ENCODE peak calls at places on chromosomes 6 and 20, in seven cellular contexts. P is IMR-90, L is neuronal stem cell, G is mesenchymal stem cell, E is trophoblast cell, H is H1, N is mesendoderm. Q is an unnamed sample.

GRCh38 chr20:62995898-62996595 is 10.7 kb downstream of the BHLHE23 start:
- DNase-seq in L (no peak), H (no peak), N (no peak), G (no peak), P (no peak), E (no peak), Q (no peak)

GRCh38 chr6:43143235-43144124 is 27.6 kb upstream of the SRF start:
- DNase-seq in G (peak; percentile 88), H (peak; percentile 96), E (peak; percentile 94), L (peak; percentile 81), N (peak; percentile 96), P (peak; percentile 91), Q (peak; percentile 96)

GRCh38 chr6:108484016-108484415 is 76.7 kb upstream of the FOXO3 start:
- DNase-seq in N (no peak), G (no peak), L (no peak), H (no peak), E (no peak), P (no peak), Q (no peak)

GRCh38 chr20:36792422-36792821 is 18.9 kb upstream of the DSN1 start:
- DNase-seq in L (peak; percentile 61), E (peak; percentile 84), N (peak; percentile 94), H (no peak), P (peak; percentile 72), G (peak; percentile 81), Q (peak; percentile 84)

GRCh38 chr6:41441598-41442205 is 104.5 kb upstream of the FOXP4 start:
- DNase-seq in P (no peak), G (no peak), L (no peak), H (no peak), E (no peak), N (no peak), Q (no peak)

GRCh38 chr6:112651239-112651638 is 304.1 kb downstream of the RFPL4B start:
- DNase-seq in N (peak; percentile 51), E (no peak), L (no peak), H (no peak), P (no peak), G (no peak), Q (no peak)

GRCh38 chr6:6612308-6612707 is 23.8 kb downstream of the LY86 start:
- DNase-seq in N (no peak), G (no peak), P (no peak), L (no peak), E (no peak), H (no peak), Q (no peak)

GRCh38 chr6:133774356-133774755 is 114.6 kb upstream of the TCF21 start:
- DNase-seq in G (peak; percentile 68), P (peak; percentile 75), L (no peak), H (no peak), N (no peak), E (no peak), Q (no peak)

GRCh38 chr6:2958331-2958711 is 13.0 kb downstream of the SERPINB6 start:
- DNase-seq in P (no peak), E (no peak), N (no peak), G (no peak), L (no peak), H (no peak), Q (no peak)

GRCh38 chr6:142883011-142883410 is 62.0 kb downstream of the HIVEP2 start:
- DNase-seq in E (no peak), N (peak; percentile 77), P (peak; percentile 67), H (no peak), G (no peak), L (no peak), Q (no peak)

GRCh38 chr20:61766921-61767610 is 298.6 kb downstream of the TAF4 start:
- DNase-seq in L (no peak), N (no peak), P (no peak), E (no peak), G (no peak), H (no peak), Q (no peak)

GRCh38 chr6:39452306-39452705 is 129.8 kb upstream of the KCNK16 start:
- DNase-seq in P (peak; percentile 3), H (no peak), G (peak; percentile 78), L (no peak), E (no peak), N (no peak), Q (no peak)

GRCh38 chr20:11261533-11262000 is 587.8 kb upstream of the JAG1 start:
- DNase-seq in N (peak; percentile 14), G (peak; percentile 66), H (no peak), P (peak; percentile 95), L (no peak), E (no peak), Q (no peak)

GRCh38 chr20:47282864-47283263 is 73.6 kb downstream of the ZMYND8 start:
- DNase-seq in L (no peak), P (no peak), E (no peak), G (no peak), N (no peak), H (no peak), Q (no peak)

GRCh38 chr20:48531505-48531904 is 296.3 kb downstream of the PREX1 start:
- DNase-seq in G (no peak), H (no peak), P (no peak), N (no peak), L (no peak), E (no peak), Q (no peak)

GRCh38 chr6:147538821-147539220 is 30.3 kb downstream of the SAMD5 start:
- DNase-seq in P (no peak), H (no peak), G (no peak), L (no peak), E (no peak), N (no peak), Q (no peak)

GRCh38 chr6:44738652-44739141 is 351.2 kb downstream of the CDC5L start:
- DNase-seq in G (peak; percentile 59), L (no peak), E (peak; percentile 58), N (peak; percentile 49), H (no peak), P (peak; percentile 16), Q (no peak)

GRCh38 chr6:56582246-56582645 is 60.4 kb downstream of the DST start:
- DNase-seq in H (no peak), G (no peak), L (no peak), P (no peak), N (no peak), E (no peak), Q (no peak)

GRCh38 chr20:46131396-46131795 is 13.3 kb downstream of the CD40 start:
- DNase-seq in E (no peak), H (no peak), L (no peak), N (no peak), G (no peak), P (peak; percentile 5), Q (no peak)

GRCh38 chr6:108635505-108636226 is 74.9 kb downstream of the FOXO3 start:
- DNase-seq in H (no peak), P (no peak), E (no peak), L (no peak), N (no peak), G (peak; percentile 29), Q (no peak)

GRCh38 chr6:16130932-16131387 is 2.1 kb downstream of the MYLIP start:
- DNase-seq in N (peak; percentile 94), E (no peak), G (peak; percentile 91), L (peak; percentile 14), P (peak; percentile 83), H (no peak), Q (no peak)

DNA sequence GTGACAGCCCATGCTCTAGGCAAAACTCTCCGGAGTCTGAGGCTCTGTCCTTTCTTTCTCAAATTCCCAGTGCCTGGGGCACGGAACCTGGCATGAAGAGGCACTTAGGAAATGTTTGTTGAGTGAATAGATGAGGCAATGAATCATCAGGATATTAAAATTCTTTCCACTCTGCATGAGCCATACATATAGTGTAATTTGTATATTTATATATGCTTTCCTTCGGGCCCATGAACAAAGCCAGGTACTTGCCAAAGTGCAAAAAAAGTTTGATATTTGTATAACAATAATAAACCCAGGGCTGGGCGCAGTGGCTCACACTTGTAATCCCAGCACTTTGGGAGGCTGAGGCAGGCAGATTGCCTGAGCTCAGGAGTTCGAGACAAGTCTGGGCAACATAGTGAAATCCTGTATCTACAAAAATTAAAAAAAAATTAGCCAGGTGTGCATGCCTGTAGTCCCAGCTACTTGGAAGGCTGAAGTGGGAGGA is 212.3 kb upstream of the ZNF217 start:
- DNase-seq in N (no peak), E (peak; percentile 71), H (no peak), L (no peak), G (peak; percentile 67), P (peak; percentile 81), Q (no peak)
- H3K18ac ChIP-seq in N (no peak overlapping the region), E (no peak overlapping the region), H (no peak overlapping the region), L (no peak overlapping the region), G (no peak overlapping the region), P (peak overlapping the region; percentile 36), Q (no peak overlapping the region)

GRCh38 chr6:12058164-12058926 is 46.2 kb downstream of the HIVEP1 start:
- DNase-seq in L (no peak), E (no peak), G (no peak), H (no peak), N (no peak), P (no peak), Q (no peak)
- H3K18ac ChIP-seq in L (no peak overlapping the region), E (no peak overlapping the region), G (no peak overlapping the region), H (no peak overlapping the region), N (no peak overlapping the region), P (no peak overlapping the region), Q (no peak overlapping the region)

DNA sequence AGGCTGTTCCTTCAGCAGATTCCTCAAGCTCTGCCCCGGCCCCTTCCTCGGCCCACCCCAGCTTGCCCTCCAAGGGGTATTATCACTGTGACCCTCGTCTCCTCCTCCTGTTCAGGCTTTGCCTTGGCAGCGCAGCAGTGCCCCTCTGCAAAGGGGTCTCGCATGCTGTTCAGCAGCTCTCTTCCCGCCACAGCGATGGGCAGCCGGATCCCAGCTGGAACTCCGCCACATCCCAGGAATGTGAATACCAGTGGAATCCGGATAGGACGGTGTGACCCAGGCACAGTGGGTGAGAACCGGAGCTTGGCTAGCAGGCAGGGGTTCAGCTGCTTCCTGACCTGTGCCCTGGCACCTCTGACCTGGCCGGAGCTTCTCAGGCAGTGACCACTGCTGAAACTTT is 52.9 kb downstream of the RNASET2 start:
- DNase-seq in N (no peak), G (no peak), P (no peak), L (no peak), H (peak; percentile 45), E (no peak), Q (no peak)
- H3K18ac ChIP-seq in N (no peak overlapping the region), G (no peak overlapping the region), P (no peak overlapping the region), L (peak overlapping the region; percentile 55), H (no peak overlapping the region), E (no peak overlapping the region), Q (no peak overlapping the region)

DNA sequence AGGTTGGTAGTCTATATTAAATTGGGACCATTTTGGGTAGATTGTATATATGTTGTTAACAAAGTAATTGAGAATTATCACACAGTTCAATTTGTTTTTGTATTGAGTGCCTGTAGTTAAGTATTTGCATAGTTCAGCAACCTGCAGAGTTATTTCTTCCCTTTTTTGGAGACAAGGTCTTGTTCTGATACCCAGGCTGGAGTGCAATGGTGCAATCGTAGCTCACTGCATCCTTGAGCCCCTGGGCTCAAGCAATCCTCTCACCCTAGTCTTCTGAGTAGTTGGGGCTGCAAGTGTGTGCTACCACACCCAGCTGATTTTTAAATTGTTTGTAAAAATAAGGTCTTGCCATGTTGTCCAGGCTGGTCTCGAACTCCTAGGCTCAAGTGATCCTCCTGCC is 250.5 kb downstream of the UTRN start:
- DNase-seq in P (no peak), E (no peak), G (no peak), N (no peak), H (no peak), L (no peak), Q (no peak)
- H3K18ac ChIP-seq in P (no peak overlapping the region), E (no peak overlapping the region), G (no peak overlapping the region), N (no peak overlapping the region), H (no peak overlapping the region), L (no peak overlapping the region), Q (no peak overlapping the region)

GRCh38 chr6:46921059-46921458 is 679 bp downstream of the ADGRF5 start:
- DNase-seq in H (no peak), P (no peak), N (no peak), G (no peak), E (no peak), L (no peak), Q (no peak)
- H3K18ac ChIP-seq in H (no peak overlapping the region), P (no peak overlapping the region), N (no peak overlapping the region), G (no peak overlapping the region), E (no peak overlapping the region), L (peak overlapping the region; percentile 42), Q (no peak overlapping the region)

Q was measured in H9.